ENCODE peak calls at places on chromosome 3, in six cellular contexts. S is tibial nerve, L is HFF-Myc, V is AG09309, Y is neural crest cell, E is stomach. F is an unnamed sample.

GRCh38 chr3:190968616-190969015 is 106.1 kb upstream of the GMNC start:
- DNase-seq in S (no peak), V (no peak), E (no peak), Y (no peak), L (no peak), F (no peak)

GRCh38 chr3:135898774-135899173 is 66.8 kb upstream of the PPP2R3A start:
- DNase-seq in Y (no peak), E (no peak), V (no peak), S (no peak), L (no peak), F (no peak)

GRCh38 chr3:46663611-46664135 is 29.8 kb downstream of the ALS2CL start:
- DNase-seq in Y (no peak), V (no peak), L (no peak), S (no peak), E (peak), F (no peak)

GRCh38 chr3:45179163-45179562 is 33.0 kb upstream of the CDCP1 start:
- DNase-seq in V (no peak), Y (no peak), L (no peak), S (no peak), E (no peak), F (no peak)

GRCh38 chr3:197599089-197599765 is 43.5 kb upstream of the BDH1 start:
- DNase-seq in L (peak), Y (peak), V (peak), E (peak), S (peak), F (peak)

GRCh38 chr3:47799733-47800132 is 3.2 kb upstream of the DHX30 start:
- DNase-seq in S (no peak), Y (no peak), V (no peak), E (no peak), L (no peak), F (no peak)

GRCh38 chr3:17894434-17895060 is 152.1 kb upstream of the TBC1D5 start:
- DNase-seq in L (no peak), V (no peak), E (peak), S (no peak), Y (peak), F (peak)

GRCh38 chr3:160665784-160666526 is 11.0 kb upstream of the ARL14 start:
- DNase-seq in V (peak), L (peak), Y (no peak), E (no peak), S (no peak), F (peak)

GRCh38 chr3:186931487-186932280 is 1.4 kb downstream of the ST6GAL1 start:
- DNase-seq in L (peak), V (no peak), E (peak), Y (peak), S (no peak), F (peak)

GRCh38 chr3:110138966-110139555 is 801.7 kb upstream of the DPPA4 start:
- DNase-seq in L (no peak), V (no peak), S (no peak), E (no peak), Y (no peak), F (no peak)

GRCh38 chr3:16377847-16378302 is 112.9 kb downstream of the OXNAD1 start:
- DNase-seq in S (no peak), L (no peak), Y (no peak), E (no peak), V (no peak), F (no peak)

GRCh38 chr3:196214783-196215441 is 1.4 kb upstream of the SLC51A start:
- DNase-seq in E (no peak), L (no peak), Y (no peak), S (no peak), V (no peak), F (no peak)

GRCh38 chr3:45272411-45272810 is 46.3 kb upstream of the TMEM158 start:
- DNase-seq in S (no peak), Y (no peak), V (no peak), E (no peak), L (no peak), F (no peak)

GRCh38 chr3:44001072-44001471 is 240.6 kb upstream of the TOPAZ1 start:
- DNase-seq in L (no peak), V (no peak), E (no peak), S (no peak), Y (no peak), F (no peak)

GRCh38 chr3:114404590-114404989 is 110.8 kb downstream of the TIGIT start:
- DNase-seq in V (no peak), S (no peak), E (no peak), Y (no peak), L (no peak), F (no peak)

GRCh38 chr3:78153973-78154372 is 1114.1 kb downstream of the ROBO2 start:
- DNase-seq in V (no peak), L (no peak), S (no peak), E (no peak), Y (no peak), F (no peak)

GRCh38 chr3:125957674-125958510 is 11.1 kb upstream of the ROPN1B start:
- DNase-seq in S (no peak), L (no peak), V (no peak), Y (no peak), E (no peak), F (no peak)

GRCh38 chr3:65401359-65401810 is 637.3 kb downstream of the MAGI1 start:
- DNase-seq in E (no peak), L (no peak), Y (no peak), V (no peak), S (no peak), F (no peak)

GRCh38 chr3:66822059-66823009 is 175.8 kb upstream of the KBTBD8 start:
- DNase-seq in V (no peak), L (peak), Y (peak), S (peak), E (peak), F (peak)

GRCh38 chr3:80543154-80543553 is 775.4 kb upstream of the ROBO1 start:
- DNase-seq in V (no peak), L (no peak), E (no peak), Y (no peak), S (no peak), F (no peak)

GRCh38 chr3:22634450-22634849 is 568.7 kb upstream of the UBE2E2 start:
- DNase-seq in S (no peak), Y (no peak), V (no peak), L (no peak), E (no peak), F (no peak)

GRCh38 chr3:15754047-15754446 is 43.7 kb downstream of the ANKRD28 start:
- DNase-seq in L (no peak), V (no peak), E (no peak), Y (no peak), S (no peak), F (no peak)

GRCh38 chr3:144586382-144586781 is 614.8 kb downstream of the DIPK2A start:
- DNase-seq in V (peak), S (no peak), L (peak), Y (no peak), E (no peak), F (no peak)
- TF ChIP-seq CTCF in V (no peak), S (no peak), L (no peak), Y (no peak), E (no peak), F (no peak)

GRCh38 chr3:184604956-184605290 is 43.3 kb downstream of the EPHB3 start:
- DNase-seq in S (no peak), V (no peak), L (no peak), E (no peak), Y (no peak), F (no peak)

GRCh38 chr3:184601576-184602405 is 40.2 kb downstream of the EPHB3 start:
- DNase-seq in Y (no peak), S (no peak), E (no peak), V (no peak), L (no peak), F (no peak)

GRCh38 chr3:184602406-184603155 is 41.0 kb downstream of the EPHB3 start:
- DNase-seq in V (no peak), E (no peak), L (no peak), S (no peak), Y (no peak), F (no peak)

GRCh38 chr3:184603156-184604030 is 41.8 kb downstream of the EPHB3 start:
- DNase-seq in Y (no peak), L (no peak), S (no peak), E (no peak), V (no peak), F (no peak)

DNA sequence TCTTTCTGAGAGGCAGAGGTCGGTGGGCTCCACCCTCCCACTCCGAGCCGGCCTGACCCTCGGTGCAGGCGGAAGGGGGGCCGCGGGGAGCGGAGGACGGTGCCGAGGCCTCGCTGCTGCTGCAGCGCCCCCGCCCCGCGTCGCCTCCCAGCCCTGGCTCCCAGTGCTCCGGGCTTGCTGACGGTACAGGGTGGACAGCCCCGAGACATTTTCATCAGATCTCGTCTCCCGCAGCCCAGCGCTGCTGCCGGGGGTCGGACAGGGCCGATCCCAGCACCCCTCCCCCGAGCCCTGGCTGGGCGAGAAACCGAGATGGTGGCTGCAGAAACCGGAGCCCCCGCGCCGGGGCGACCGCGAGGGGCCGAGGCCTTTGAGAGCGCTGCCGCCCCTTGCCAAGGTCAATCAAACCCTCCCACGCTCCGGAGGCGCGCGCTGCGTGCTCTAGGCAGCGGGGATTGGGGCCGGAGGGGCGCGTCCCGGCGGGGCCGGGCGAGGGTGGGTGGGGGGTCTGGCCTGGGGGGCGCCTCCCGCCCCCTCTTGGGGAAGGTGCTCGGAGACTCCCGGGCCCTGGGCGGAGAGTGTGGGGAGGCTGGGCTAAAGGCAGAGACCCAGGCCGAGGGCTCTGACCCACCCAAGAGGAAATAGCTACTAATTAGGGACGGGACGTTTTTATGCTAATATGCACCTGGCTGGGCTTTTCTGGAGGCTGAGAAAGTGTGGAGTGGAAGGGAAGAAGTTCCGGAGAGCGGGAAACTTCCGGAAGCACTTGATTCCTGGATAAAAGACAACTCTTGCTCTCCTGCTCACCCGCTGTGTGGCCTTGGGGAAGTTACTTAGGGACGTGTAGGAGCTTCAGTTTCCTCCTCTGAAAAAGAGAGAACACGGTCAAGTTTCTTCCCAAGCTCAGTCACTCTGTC is 42.7 kb downstream of the EPHB3 start:
- DNase-seq in V (no peak), S (no peak), Y (peak), L (no peak), E (no peak), F (no peak)
- TF ChIP-seq CTCF in V (no peak), S (no peak), Y (no peak), L (no peak), E (no peak), F (no peak)

GRCh38 chr3:134378384-134378783 is 4.1 kb upstream of the AMOTL2 start:
- DNase-seq in Y (no peak), E (no peak), S (no peak), L (no peak), V (no peak), F (no peak)
- TF ChIP-seq CTCF in Y (peak), E (peak), S (no peak), L (peak), V (peak), F (peak)

GRCh38 chr3:141940204-141940776 is 63.8 kb downstream of the ATP1B3 start:
- DNase-seq in V (peak), S (no peak), L (peak), E (no peak), Y (no peak), F (no peak)
- TF ChIP-seq CTCF in V (no peak), S (no peak), L (no peak), E (no peak), Y (no peak), F (no peak)

GRCh38 chr3:61248496-61248895 is 2.8 kb downstream of the FHIT start:
- DNase-seq in Y (no peak), V (no peak), S (no peak), E (no peak), L (no peak), F (no peak)
- TF ChIP-seq CTCF in Y (no peak), V (no peak), S (no peak), E (no peak), L (no peak), F (no peak)

GRCh38 chr3:42823351-42823750 is 14.1 kb downstream of the ACKR2 start:
- DNase-seq in L (no peak), Y (no peak), S (no peak), V (no peak), E (no peak), F (no peak)
- TF ChIP-seq CTCF in L (no peak), Y (no peak), S (no peak), V (no peak), E (no peak), F (no peak)

DNA sequence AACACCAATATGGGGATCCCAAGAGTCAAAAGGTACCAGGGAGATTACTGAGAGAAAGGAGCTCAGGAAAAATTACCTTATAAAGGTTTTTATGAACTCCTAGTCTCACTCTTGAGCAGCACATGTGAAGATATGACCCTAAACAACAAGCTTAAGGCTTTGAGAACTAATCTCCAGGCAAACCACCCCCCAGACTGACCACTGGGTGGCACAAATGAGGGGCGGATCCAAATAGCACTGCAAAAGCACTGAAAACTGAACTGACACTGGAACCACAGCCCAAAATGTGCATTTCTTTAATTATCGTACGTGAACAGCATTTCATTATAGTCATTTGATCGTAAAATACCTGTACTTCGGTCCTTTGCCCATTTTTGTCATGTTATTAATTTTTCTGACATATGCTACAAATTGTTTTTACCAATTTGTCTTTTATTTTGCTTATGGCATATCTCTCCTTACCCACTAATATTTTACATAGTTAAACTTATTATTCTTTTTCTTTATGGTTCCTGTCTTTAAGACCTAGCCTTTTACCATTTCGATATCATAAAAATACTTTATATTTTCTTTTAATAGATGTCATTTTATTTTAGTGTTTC is 31.5 kb upstream of the TFDP2 start:
- DNase-seq in V (no peak), Y (peak), L (peak), E (peak), S (no peak), F (peak)
- TF ChIP-seq CTCF in V (peak), Y (peak), L (peak), E (peak), S (peak), F (peak)

GRCh38 chr3:55441499-55441898 is 45.6 kb downstream of the WNT5A start:
- DNase-seq in Y (no peak), E (no peak), V (no peak), L (no peak), S (no peak), F (no peak)
- TF ChIP-seq CTCF in Y (no peak), E (no peak), V (no peak), L (no peak), S (no peak), F (no peak)